ENCODE peak calls at places on chromosomes 6 and 20, in five cellular contexts. G is K562, I is T-helper 9 cell, F is Kasumi-1, P is trophoblast cell. N is an unnamed sample.

GRCh38 chr6:75863784-75864183 is 114.7 kb downstream of the MYO6 start:
- DNase-seq in G (no peak), I (no peak), F (no peak), P (no peak), N (no peak)

GRCh38 chr6:159695984-159696383 is 2.9 kb upstream of the SOD2 start:
- DNase-seq in G (no peak), I (no peak), F (no peak), P (peak; percentile 55), N (no peak)

GRCh38 chr20:21182832-21183563 is 57.1 kb downstream of the KIZ start:
- DNase-seq in G (no peak), I (no peak), F (no peak), P (no peak), N (no peak)

GRCh38 chr20:25984933-25985332 is 288.3 kb upstream of the ZNF337 start:
- DNase-seq in G (peak; percentile 10), I (no peak), F (no peak), P (peak; percentile 16), N (no peak)

GRCh38 chr20:36645998-36646397 is at the start of gene SLA2:
- DNase-seq in G (no peak), I (peak; percentile 57), F (peak; percentile 95), P (no peak), N (peak; percentile 59)

GRCh38 chr6:141203902-141204575 is 928.7 kb upstream of the GJE1 start:
- DNase-seq in G (no peak), I (no peak), F (no peak), P (no peak), N (no peak)

GRCh38 chr6:162029873-162030576 is 697.5 kb downstream of the PRKN start:
- DNase-seq in G (no peak), I (no peak), F (no peak), P (no peak), N (no peak)

GRCh38 chr6:3749991-3750323 is 1.6 kb downstream of the PXDC1 start:
- DNase-seq in G (peak; percentile 37), I (no peak), F (no peak), P (peak; percentile 44), N (no peak)

GRCh38 chr20:23214903-23215302 is 128.8 kb upstream of the CD93 start:
- DNase-seq in G (no peak), I (no peak), F (no peak), P (no peak), N (no peak)

GRCh38 chr6:15588966-15589634 is 73.7 kb downstream of the DTNBP1 start:
- DNase-seq in G (no peak), I (no peak), F (no peak), P (no peak), N (no peak)

GRCh38 chr20:39879296-39879695 is 809.7 kb downstream of the MAFB start:
- DNase-seq in G (no peak), I (no peak), F (no peak), P (no peak), N (no peak)

GRCh38 chr6:68533339-68533795 is 101.7 kb upstream of the ADGRB3 start:
- DNase-seq in G (no peak), I (no peak), F (no peak), P (no peak), N (no peak)

GRCh38 chr6:74936886-74937285 is 269.0 kb downstream of the COL12A1 start:
- DNase-seq in G (no peak), I (no peak), F (no peak), P (no peak), N (no peak)

GRCh38 chr6:134381926-134382325 is 64.0 kb upstream of the SGK1 start:
- DNase-seq in G (no peak), I (no peak), F (no peak), P (no peak), N (no peak)

GRCh38 chr20:33709398-33709797 is 10.7 kb downstream of the PXMP4 start:
- DNase-seq in G (peak; percentile 88), I (no peak), F (no peak), P (no peak), N (no peak)

GRCh38 chr6:138307816-138308727 is 69.6 kb upstream of the SMIM28 start:
- DNase-seq in G (no peak), I (no peak), F (no peak), P (peak; percentile 85), N (no peak)

GRCh38 chr6:105786449-105786848 is 299.7 kb upstream of the PRDM1 start:
- DNase-seq in G (no peak), I (no peak), F (peak; percentile 40), P (no peak), N (no peak)

GRCh38 chr20:38631155-38632022 is 29.8 kb downstream of the ARHGAP40 start:
- DNase-seq in G (no peak), I (no peak), F (no peak), P (no peak), N (no peak)

GRCh38 chr6:5634525-5634924 is 372.2 kb downstream of the NRN1 start:
- DNase-seq in G (no peak), I (no peak), F (no peak), P (no peak), N (no peak)

GRCh38 chr6:25232478-25232877 is 46.7 kb upstream of the CARMIL1 start:
- DNase-seq in G (no peak), I (no peak), F (no peak), P (no peak), N (no peak)

GRCh38 chr6:30152019-30152673 is 8.9 kb downstream of the TRIM10 start:
- DNase-seq in G (no peak), I (no peak), F (no peak), P (no peak), N (no peak)

GRCh38 chr6:71290611-71291010 is 2.0 kb downstream of the OGFRL1 start:
- DNase-seq in G (no peak), I (no peak), F (no peak), P (no peak), N (no peak)